ENCODE peak calls at places on chromosomes 6 and 20, in ten cellular contexts. U is cardiac septum; E is choroid plexus epithelial cell; J is A673; V is activated CD4-positive, alpha-beta T cell treated with anti-CD3 and anti-CD28 coated beads, Interleukin-2, amount 50 U/mL, for 1 hour; D is GM04503; S is AG04450; W is COR-L47; L is cardiac fibroblast; N is amniotic stem cell. I is an unnamed sample.

GRCh38 chr20:58985656-58986055 is 4.6 kb downstream of the NELFCD start:
- DNase-seq in U (no peak), E (no peak), J (no peak), V (no peak), D (no peak), S (no peak), W (no peak), L (no peak), N (no peak), I (no peak)

GRCh38 chr20:12531626-12532025 is 477.1 kb upstream of the SPTLC3 start:
- DNase-seq in U (no peak), E (no peak), J (no peak), V (no peak), D (no peak), S (no peak), W (no peak), L (no peak), N (no peak), I (no peak)

GRCh38 chr6:146593978-146594377 is 4.8 kb upstream of the ADGB start:
- DNase-seq in U (no peak), E (no peak), J (no peak), V (no peak), D (no peak), S (no peak), W (no peak), L (no peak), N (no peak), I (peak)

GRCh38 chr6:13668291-13668928 is 43.2 kb downstream of the RANBP9 start:
- DNase-seq in U (no peak), E (peak), J (no peak), V (no peak), D (no peak), S (no peak), W (no peak), L (peak), N (no peak), I (no peak)

GRCh38 chr6:12097791-12098190 is 85.7 kb downstream of the HIVEP1 start:
- DNase-seq in U (no peak), E (peak), J (peak), V (no peak), D (no peak), S (no peak), W (no peak), L (peak), N (no peak), I (no peak)

GRCh38 chr6:4812068-4812467 is 35.9 kb downstream of the CDYL start:
- DNase-seq in U (no peak), E (peak), J (no peak), V (no peak), D (no peak), S (no peak), W (no peak), L (peak), N (no peak), I (no peak)

GRCh38 chr6:121885399-121886152 is 450.1 kb downstream of the GJA1 start:
- DNase-seq in U (no peak), E (peak), J (peak), V (no peak), D (no peak), S (peak), W (no peak), L (peak), N (no peak), I (no peak)

GRCh38 chr6:161434921-161435411 is 161.1 kb upstream of the AGPAT4 start:
- DNase-seq in U (no peak), E (peak), J (no peak), V (no peak), D (peak), S (peak), W (no peak), L (peak), N (peak), I (no peak)

GRCh38 chr6:166106076-166106686 is 61.5 kb downstream of the TBXT start:
- DNase-seq in U (no peak), E (peak), J (peak), V (peak), D (peak), S (peak), W (peak), L (peak), N (no peak), I (no peak)

GRCh38 chr6:131782764-131783163 is 25.1 kb upstream of the ENPP1 start:
- DNase-seq in U (no peak), E (peak), J (no peak), V (no peak), D (no peak), S (no peak), W (no peak), L (no peak), N (no peak), I (no peak)

GRCh38 chr6:158630944-158631616 is 13.5 kb downstream of the DYNLT1 start:
- DNase-seq in U (no peak), E (peak), J (no peak), V (no peak), D (no peak), S (no peak), W (no peak), L (peak), N (no peak), I (peak)

GRCh38 chr6:129895692-129896091 is 34.6 kb upstream of the TMEM244 start:
- DNase-seq in U (no peak), E (peak), J (no peak), V (no peak), D (no peak), S (no peak), W (no peak), L (peak), N (no peak), I (no peak)

GRCh38 chr6:163745566-163746400 is 331.3 kb downstream of the QKI start:
- DNase-seq in U (peak), E (peak), J (no peak), V (no peak), D (peak), S (peak), W (no peak), L (peak), N (peak), I (no peak)

GRCh38 chr20:38167851-38168760 is 3.0 kb upstream of the TGM2 start:
- DNase-seq in U (peak), E (peak), J (no peak), V (no peak), D (peak), S (peak), W (no peak), L (peak), N (peak), I (peak)

GRCh38 chr20:63652192-63652980 is 838 bp downstream of the STMN3 start:
- DNase-seq in U (no peak), E (no peak), J (peak), V (peak), D (no peak), S (no peak), W (peak), L (no peak), N (no peak), I (no peak)